ENCODE peak calls at places on chromosomes 6 and 20, in ten cellular contexts. One of them, this sample, is unnamed.

GRCh38 chr6:13528777-13529343 is 41.5 kb upstream of the GFOD1 start:
- DNase-seq in SK-N-SH: no peak
- DNase-seq in AG04450: no peak
- DNase-seq in GOT3: no peak
- DNase-seq in bronchial epithelial cell: no peak
- DNase-seq in AG08395: no peak
- DNase-seq in SIG-M5: no peak
- DNase-seq in ecto neural progenitor cell: no peak
- DNase-seq in activated T-helper 2 cell treated with anti-CD3 and anti-CD28 coated beads, Interferon-gamma antibody, Interleukin-2, Interleukin-4, amounts not matched to agents 10 μg/mL and 5 μg/mL and 100 μg/mL, durations not matched to agents 14 hours and 24 hours and 36 hours: no peak
- DNase-seq in A549: no peak
- DNase-seq in this sample: no peak

GRCh38 chr20:49323622-49324238 is 45.9 kb upstream of the ZNFX1 start:
- DNase-seq in SK-N-SH: peak
- DNase-seq in AG04450: peak
- DNase-seq in GOT3: no peak
- DNase-seq in bronchial epithelial cell: peak
- DNase-seq in AG08395: peak
- DNase-seq in SIG-M5: peak
- DNase-seq in ecto neural progenitor cell: no peak
- DNase-seq in activated T-helper 2 cell treated with anti-CD3 and anti-CD28 coated beads, Interferon-gamma antibody, Interleukin-2, Interleukin-4, amounts not matched to agents 10 μg/mL and 5 μg/mL and 100 μg/mL, durations not matched to agents 14 hours and 24 hours and 36 hours: peak
- DNase-seq in A549: no peak
- DNase-seq in this sample: no peak

GRCh38 chr6:138237463-138237862 is 19.2 kb upstream of the PBOV1 start:
- DNase-seq in SK-N-SH: no peak
- DNase-seq in AG04450: no peak
- DNase-seq in GOT3: no peak
- DNase-seq in bronchial epithelial cell: no peak
- DNase-seq in AG08395: no peak
- DNase-seq in SIG-M5: no peak
- DNase-seq in ecto neural progenitor cell: no peak
- DNase-seq in activated T-helper 2 cell treated with anti-CD3 and anti-CD28 coated beads, Interferon-gamma antibody, Interleukin-2, Interleukin-4, amounts not matched to agents 10 μg/mL and 5 μg/mL and 100 μg/mL, durations not matched to agents 14 hours and 24 hours and 36 hours: no peak
- DNase-seq in A549: no peak
- DNase-seq in this sample: no peak

GRCh38 chr6:168908887-168909286 is 344.8 kb downstream of the THBS2 start:
- DNase-seq in SK-N-SH: no peak
- DNase-seq in AG04450: peak
- DNase-seq in GOT3: no peak
- DNase-seq in bronchial epithelial cell: no peak
- DNase-seq in AG08395: peak
- DNase-seq in SIG-M5: no peak
- DNase-seq in ecto neural progenitor cell: no peak
- DNase-seq in activated T-helper 2 cell treated with anti-CD3 and anti-CD28 coated beads, Interferon-gamma antibody, Interleukin-2, Interleukin-4, amounts not matched to agents 10 μg/mL and 5 μg/mL and 100 μg/mL, durations not matched to agents 14 hours and 24 hours and 36 hours: no peak
- DNase-seq in A549: peak
- DNase-seq in this sample: no peak

GRCh38 chr6:128179890-128180440 is 279.1 kb upstream of the THEMIS start:
- DNase-seq in SK-N-SH: no peak
- DNase-seq in AG04450: no peak
- DNase-seq in GOT3: no peak
- DNase-seq in bronchial epithelial cell: no peak
- DNase-seq in AG08395: no peak
- DNase-seq in SIG-M5: no peak
- DNase-seq in ecto neural progenitor cell: no peak
- DNase-seq in activated T-helper 2 cell treated with anti-CD3 and anti-CD28 coated beads, Interferon-gamma antibody, Interleukin-2, Interleukin-4, amounts not matched to agents 10 μg/mL and 5 μg/mL and 100 μg/mL, durations not matched to agents 14 hours and 24 hours and 36 hours: no peak
- DNase-seq in A549: no peak
- DNase-seq in this sample: peak

GRCh38 chr20:35077872-35078271 is 14.7 kb downstream of the TRPC4AP start:
- DNase-seq in SK-N-SH: no peak
- DNase-seq in AG04450: no peak
- DNase-seq in GOT3: no peak
- DNase-seq in bronchial epithelial cell: no peak
- DNase-seq in AG08395: no peak
- DNase-seq in SIG-M5: no peak
- DNase-seq in ecto neural progenitor cell: no peak
- DNase-seq in activated T-helper 2 cell treated with anti-CD3 and anti-CD28 coated beads, Interferon-gamma antibody, Interleukin-2, Interleukin-4, amounts not matched to agents 10 μg/mL and 5 μg/mL and 100 μg/mL, durations not matched to agents 14 hours and 24 hours and 36 hours: no peak
- DNase-seq in A549: no peak
- DNase-seq in this sample: no peak

GRCh38 chr6:109242029-109242428 is 140.2 kb downstream of the CD164 start:
- DNase-seq in SK-N-SH: no peak
- DNase-seq in AG04450: no peak
- DNase-seq in GOT3: no peak
- DNase-seq in bronchial epithelial cell: no peak
- DNase-seq in AG08395: no peak
- DNase-seq in SIG-M5: no peak
- DNase-seq in ecto neural progenitor cell: no peak
- DNase-seq in activated T-helper 2 cell treated with anti-CD3 and anti-CD28 coated beads, Interferon-gamma antibody, Interleukin-2, Interleukin-4, amounts not matched to agents 10 μg/mL and 5 μg/mL and 100 μg/mL, durations not matched to agents 14 hours and 24 hours and 36 hours: no peak
- DNase-seq in A549: no peak
- DNase-seq in this sample: no peak

GRCh38 chr20:24795444-24795843 is 153.6 kb upstream of the CST7 start:
- DNase-seq in SK-N-SH: no peak
- DNase-seq in AG04450: no peak
- DNase-seq in GOT3: no peak
- DNase-seq in bronchial epithelial cell: no peak
- DNase-seq in AG08395: no peak
- DNase-seq in SIG-M5: no peak
- DNase-seq in ecto neural progenitor cell: no peak
- DNase-seq in activated T-helper 2 cell treated with anti-CD3 and anti-CD28 coated beads, Interferon-gamma antibody, Interleukin-2, Interleukin-4, amounts not matched to agents 10 μg/mL and 5 μg/mL and 100 μg/mL, durations not matched to agents 14 hours and 24 hours and 36 hours: no peak
- DNase-seq in A549: no peak
- DNase-seq in this sample: no peak

GRCh38 chr6:3769610-3770009 is 18.1 kb upstream of the PXDC1 start:
- DNase-seq in SK-N-SH: no peak
- DNase-seq in AG04450: no peak
- DNase-seq in GOT3: no peak
- DNase-seq in bronchial epithelial cell: peak
- DNase-seq in AG08395: peak
- DNase-seq in SIG-M5: no peak
- DNase-seq in ecto neural progenitor cell: no peak
- DNase-seq in activated T-helper 2 cell treated with anti-CD3 and anti-CD28 coated beads, Interferon-gamma antibody, Interleukin-2, Interleukin-4, amounts not matched to agents 10 μg/mL and 5 μg/mL and 100 μg/mL, durations not matched to agents 14 hours and 24 hours and 36 hours: no peak
- DNase-seq in A549: no peak
- DNase-seq in this sample: no peak

GRCh38 chr6:54053893-54054391 is 57.3 kb upstream of the MLIP start:
- DNase-seq in SK-N-SH: no peak
- DNase-seq in AG04450: peak
- DNase-seq in GOT3: no peak
- DNase-seq in bronchial epithelial cell: peak
- DNase-seq in AG08395: peak
- DNase-seq in SIG-M5: no peak
- DNase-seq in ecto neural progenitor cell: no peak
- DNase-seq in activated T-helper 2 cell treated with anti-CD3 and anti-CD28 coated beads, Interferon-gamma antibody, Interleukin-2, Interleukin-4, amounts not matched to agents 10 μg/mL and 5 μg/mL and 100 μg/mL, durations not matched to agents 14 hours and 24 hours and 36 hours: no peak
- DNase-seq in A549: no peak
- DNase-seq in this sample: no peak

GRCh38 chr20:63064310-63064709 is 57.5 kb upstream of the BHLHE23 start:
- DNase-seq in SK-N-SH: no peak
- DNase-seq in AG04450: no peak
- DNase-seq in GOT3: no peak
- DNase-seq in bronchial epithelial cell: no peak
- DNase-seq in AG08395: no peak
- DNase-seq in SIG-M5: no peak
- DNase-seq in ecto neural progenitor cell: no peak
- DNase-seq in activated T-helper 2 cell treated with anti-CD3 and anti-CD28 coated beads, Interferon-gamma antibody, Interleukin-2, Interleukin-4, amounts not matched to agents 10 μg/mL and 5 μg/mL and 100 μg/mL, durations not matched to agents 14 hours and 24 hours and 36 hours: no peak
- DNase-seq in A549: no peak
- DNase-seq in this sample: no peak

GRCh38 chr20:50628326-50628725 is 63.0 kb downstream of the RIPOR3 start:
- DNase-seq in SK-N-SH: peak
- DNase-seq in AG04450: no peak
- DNase-seq in GOT3: no peak
- DNase-seq in bronchial epithelial cell: no peak
- DNase-seq in AG08395: no peak
- DNase-seq in SIG-M5: no peak
- DNase-seq in ecto neural progenitor cell: no peak
- DNase-seq in activated T-helper 2 cell treated with anti-CD3 and anti-CD28 coated beads, Interferon-gamma antibody, Interleukin-2, Interleukin-4, amounts not matched to agents 10 μg/mL and 5 μg/mL and 100 μg/mL, durations not matched to agents 14 hours and 24 hours and 36 hours: no peak
- DNase-seq in A549: no peak
- DNase-seq in this sample: peak

GRCh38 chr6:130882370-130882769 is 55.2 kb downstream of the SMLR1 start:
- DNase-seq in SK-N-SH: no peak
- DNase-seq in AG04450: no peak
- DNase-seq in GOT3: no peak
- DNase-seq in bronchial epithelial cell: no peak
- DNase-seq in AG08395: no peak
- DNase-seq in SIG-M5: no peak
- DNase-seq in ecto neural progenitor cell: no peak
- DNase-seq in activated T-helper 2 cell treated with anti-CD3 and anti-CD28 coated beads, Interferon-gamma antibody, Interleukin-2, Interleukin-4, amounts not matched to agents 10 μg/mL and 5 μg/mL and 100 μg/mL, durations not matched to agents 14 hours and 24 hours and 36 hours: no peak
- DNase-seq in A549: no peak
- DNase-seq in this sample: no peak

GRCh38 chr6:13409991-13410390 is 77.4 kb downstream of the GFOD1 start:
- DNase-seq in SK-N-SH: no peak
- DNase-seq in AG04450: no peak
- DNase-seq in GOT3: no peak
- DNase-seq in bronchial epithelial cell: no peak
- DNase-seq in AG08395: no peak
- DNase-seq in SIG-M5: no peak
- DNase-seq in ecto neural progenitor cell: no peak
- DNase-seq in activated T-helper 2 cell treated with anti-CD3 and anti-CD28 coated beads, Interferon-gamma antibody, Interleukin-2, Interleukin-4, amounts not matched to agents 10 μg/mL and 5 μg/mL and 100 μg/mL, durations not matched to agents 14 hours and 24 hours and 36 hours: no peak
- DNase-seq in A549: no peak
- DNase-seq in this sample: no peak

GRCh38 chr6:31844507-31844906 is 17.0 kb downstream of the HSPA1B start:
- DNase-seq in SK-N-SH: no peak
- DNase-seq in AG04450: no peak
- DNase-seq in GOT3: no peak
- DNase-seq in bronchial epithelial cell: no peak
- DNase-seq in AG08395: no peak
- DNase-seq in SIG-M5: no peak
- DNase-seq in ecto neural progenitor cell: no peak
- DNase-seq in activated T-helper 2 cell treated with anti-CD3 and anti-CD28 coated beads, Interferon-gamma antibody, Interleukin-2, Interleukin-4, amounts not matched to agents 10 μg/mL and 5 μg/mL and 100 μg/mL, durations not matched to agents 14 hours and 24 hours and 36 hours: no peak
- DNase-seq in A549: no peak
- DNase-seq in this sample: no peak